ENCODE peak calls at places on chromosome 1, in eight cellular contexts. R is OCI-LY7, V is sigmoid colon, U is A549, N is RWPE1, W is psoas muscle, S is colonic mucosa, X is HCT116. Z is an unnamed sample.

GRCh38 chr1:164320780-164321683 is 238.0 kb upstream of the PBX1 start:
- DNase-seq in R (no peak), V (peak), U (no peak), N (no peak), W (peak), S (peak), X (no peak), Z (peak)

GRCh38 chr1:92291372-92291999 is 7.3 kb downstream of the GLMN start:
- DNase-seq in R (peak), V (no peak), U (peak), N (peak), W (no peak), S (no peak), X (peak), Z (no peak)

GRCh38 chr1:43121251-43121650 is 50.8 kb downstream of the EBNA1BP2 start:
- DNase-seq in R (no peak), V (no peak), U (no peak), N (peak), W (no peak), S (no peak), X (no peak), Z (no peak)

GRCh38 chr1:245704765-245705164 is 550.0 kb downstream of the KIF26B start:
- DNase-seq in R (no peak), V (no peak), U (no peak), N (peak), W (no peak), S (no peak), X (no peak), Z (no peak)

GRCh38 chr1:228340686-228341449 is 65.8 kb downstream of the TRIM11 start:
- DNase-seq in R (peak), V (peak), U (no peak), N (no peak), W (peak), S (no peak), X (no peak), Z (no peak)

GRCh38 chr1:43545686-43546387 is 15.2 kb downstream of the PTPRF start:
- DNase-seq in R (no peak), V (no peak), U (peak), N (peak), W (peak), S (peak), X (no peak), Z (peak)

GRCh38 chr1:226763741-226764264 is 24.7 kb upstream of the ITPKB start:
- DNase-seq in R (peak), V (no peak), U (peak), N (peak), W (no peak), S (no peak), X (no peak), Z (no peak)

GRCh38 chr1:24098907-24099637 is 12.9 kb downstream of the MYOM3 start:
- DNase-seq in R (no peak), V (no peak), U (no peak), N (no peak), W (no peak), S (no peak), X (no peak), Z (no peak)

GRCh38 chr1:19154876-19155275 is 55.2 kb downstream of the UBR4 start:
- DNase-seq in R (no peak), V (no peak), U (no peak), N (no peak), W (no peak), S (no peak), X (no peak), Z (no peak)

GRCh38 chr1:34928066-34928864 is 1.2 kb downstream of the DLGAP3 start:
- DNase-seq in R (no peak), V (no peak), U (no peak), N (no peak), W (no peak), S (peak), X (no peak), Z (no peak)

GRCh38 chr1:75471245-75471644 is 139.7 kb downstream of the SLC44A5 start:
- DNase-seq in R (no peak), V (no peak), U (no peak), N (no peak), W (no peak), S (no peak), X (no peak), Z (no peak)

GRCh38 chr1:58922302-58923089 is 138.6 kb upstream of the JUN start:
- DNase-seq in R (no peak), V (peak), U (no peak), N (peak), W (peak), S (peak), X (no peak), Z (peak)

GRCh38 chr1:89587728-89588127 is 45.2 kb upstream of the LRRC8C start:
- DNase-seq in R (no peak), V (no peak), U (no peak), N (no peak), W (no peak), S (no peak), X (no peak), Z (no peak)

GRCh38 chr1:150566589-150567340 is 12.6 kb downstream of the MCL1 start:
- DNase-seq in R (no peak), V (peak), U (no peak), N (no peak), W (no peak), S (no peak), X (no peak), Z (peak)

GRCh38 chr1:43052322-43052721 is 93.7 kb upstream of the SLC2A1 start:
- DNase-seq in R (no peak), V (no peak), U (no peak), N (no peak), W (no peak), S (no peak), X (no peak), Z (no peak)

GRCh38 chr1:202590119-202590518 is 120.1 kb downstream of the SYT2 start:
- DNase-seq in R (no peak), V (no peak), U (no peak), N (no peak), W (no peak), S (no peak), X (no peak), Z (no peak)

GRCh38 chr1:174225499-174226204 is 66.3 kb downstream of the RABGAP1L start:
- DNase-seq in R (no peak), V (no peak), U (no peak), N (no peak), W (no peak), S (no peak), X (no peak), Z (no peak)

GRCh38 chr1:9317591-9318331 is 25.1 kb downstream of the SPSB1 start:
- DNase-seq in R (no peak), V (peak), U (peak), N (peak), W (peak), S (no peak), X (no peak), Z (no peak)

GRCh38 chr1:179714623-179715022 is 28.5 kb upstream of the FAM163A start:
- DNase-seq in R (no peak), V (no peak), U (no peak), N (no peak), W (no peak), S (no peak), X (no peak), Z (no peak)

GRCh38 chr1:234541281-234541975 is 62.4 kb upstream of the TARBP1 start:
- DNase-seq in R (no peak), V (peak), U (peak), N (peak), W (no peak), S (no peak), X (no peak), Z (no peak)

GRCh38 chr1:212098340-212098739 is 62.8 kb downstream of the DTL start:
- DNase-seq in R (no peak), V (no peak), U (no peak), N (no peak), W (no peak), S (no peak), X (no peak), Z (no peak)

GRCh38 chr1:186802388-186802787 is 26.4 kb upstream of the PLA2G4A start:
- DNase-seq in R (no peak), V (no peak), U (no peak), N (no peak), W (no peak), S (no peak), X (no peak), Z (no peak)

GRCh38 chr1:186804669-186805068 is 24.1 kb upstream of the PLA2G4A start:
- DNase-seq in R (no peak), V (no peak), U (no peak), N (no peak), W (no peak), S (no peak), X (no peak), Z (no peak)

GRCh38 chr1:186811892-186812291 is 16.9 kb upstream of the PLA2G4A start:
- DNase-seq in R (no peak), V (no peak), U (no peak), N (no peak), W (no peak), S (no peak), X (no peak), Z (no peak)

GRCh38 chr1:186807162-186807561 is 21.6 kb upstream of the PLA2G4A start:
- DNase-seq in R (no peak), V (no peak), U (no peak), N (no peak), W (no peak), S (no peak), X (no peak), Z (no peak)

GRCh38 chr1:186806477-186806876 is 22.3 kb upstream of the PLA2G4A start:
- DNase-seq in R (no peak), V (no peak), U (peak), N (peak), W (no peak), S (no peak), X (peak), Z (no peak)
- TF ChIP-seq CTCF in R (peak), V (no peak), U (peak), N (peak), W (no peak), S (no peak), X (peak), Z (peak)

GRCh38 chr1:166858726-166859419 is 17.2 kb downstream of the TADA1 start:
- DNase-seq in R (no peak), V (no peak), U (no peak), N (no peak), W (no peak), S (no peak), X (no peak), Z (no peak)
- H3K27ac ChIP-seq in R (no peak), V (no peak), U (no peak), N (no peak), W (no peak), S (no peak), X (no peak), Z (no peak)

GRCh38 chr1:117707371-117707770 is 101.5 kb downstream of the TENT5C start:
- DNase-seq in R (no peak), V (no peak), U (no peak), N (no peak), W (no peak), S (no peak), X (no peak), Z (no peak)

GRCh38 chr1:117709398-117709797 is 103.5 kb downstream of the TENT5C start:
- DNase-seq in R (no peak), V (no peak), U (no peak), N (no peak), W (no peak), S (no peak), X (no peak), Z (no peak)

GRCh38 chr1:117712598-117712997 is 106.8 kb downstream of the TENT5C start:
- DNase-seq in R (no peak), V (no peak), U (no peak), N (no peak), W (no peak), S (no peak), X (no peak), Z (no peak)

GRCh38 chr1:117708323-117709288 is 102.8 kb downstream of the TENT5C start:
- DNase-seq in R (no peak), V (no peak), U (no peak), N (no peak), W (no peak), S (no peak), X (no peak), Z (no peak)

GRCh38 chr1:117710710-117711109 is 104.9 kb downstream of the TENT5C start:
- DNase-seq in R (peak), V (no peak), U (no peak), N (no peak), W (no peak), S (no peak), X (no peak), Z (no peak)
- TF ChIP-seq CTCF in R (peak), V (no peak), U (peak), N (no peak), W (no peak), S (no peak), X (peak), Z (no peak)

DNA sequence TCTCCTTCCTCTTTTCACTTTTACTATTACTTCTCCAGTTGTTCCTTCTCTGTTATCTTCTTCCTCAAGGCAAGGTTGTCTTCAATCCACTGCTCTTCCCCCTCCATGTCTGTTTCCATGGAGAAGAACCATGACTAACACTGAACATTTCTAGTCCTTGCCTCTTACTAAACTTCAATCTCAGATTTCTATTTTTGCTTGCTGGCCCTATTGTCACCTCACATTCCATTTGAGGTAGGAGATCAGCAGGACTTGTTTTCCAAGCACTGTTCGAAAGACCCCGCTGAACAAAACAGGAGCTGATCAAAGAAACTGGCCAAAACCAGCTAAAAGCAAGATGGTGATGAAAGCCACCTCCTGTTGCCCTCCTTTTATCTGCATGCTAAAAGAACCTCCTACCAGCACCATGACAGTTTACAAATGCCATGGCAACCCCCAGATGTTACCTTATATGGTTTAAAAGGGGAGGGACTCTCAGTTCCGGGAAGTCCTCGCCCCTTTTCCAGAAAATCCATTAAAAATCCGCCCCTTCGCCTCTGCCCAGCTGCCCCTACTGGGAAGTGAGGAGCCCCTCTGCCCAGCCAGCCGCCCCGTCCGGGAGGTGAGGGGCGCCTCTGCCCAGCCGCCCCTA is 22.6 kb downstream of the GON4L start:
- DNase-seq in R (no peak), V (no peak), U (peak), N (no peak), W (no peak), S (no peak), X (no peak), Z (no peak)
- H3K27ac ChIP-seq in R (peak), V (no peak), U (no peak), N (no peak), W (no peak), S (no peak), X (no peak), Z (no peak)

GRCh38 chr1:99306056-99306455 is 41.8 kb downstream of the PLPPR4 start:
- DNase-seq in R (no peak), V (no peak), U (no peak), N (no peak), W (no peak), S (no peak), X (no peak), Z (no peak)

GRCh38 chr1:99304725-99305282 is 40.5 kb downstream of the PLPPR4 start:
- DNase-seq in R (no peak), V (no peak), U (no peak), N (no peak), W (no peak), S (no peak), X (no peak), Z (no peak)

GRCh38 chr1:99305626-99306025 is 41.3 kb downstream of the PLPPR4 start:
- DNase-seq in R (no peak), V (no peak), U (no peak), N (no peak), W (no peak), S (no peak), X (no peak), Z (no peak)

DNA sequence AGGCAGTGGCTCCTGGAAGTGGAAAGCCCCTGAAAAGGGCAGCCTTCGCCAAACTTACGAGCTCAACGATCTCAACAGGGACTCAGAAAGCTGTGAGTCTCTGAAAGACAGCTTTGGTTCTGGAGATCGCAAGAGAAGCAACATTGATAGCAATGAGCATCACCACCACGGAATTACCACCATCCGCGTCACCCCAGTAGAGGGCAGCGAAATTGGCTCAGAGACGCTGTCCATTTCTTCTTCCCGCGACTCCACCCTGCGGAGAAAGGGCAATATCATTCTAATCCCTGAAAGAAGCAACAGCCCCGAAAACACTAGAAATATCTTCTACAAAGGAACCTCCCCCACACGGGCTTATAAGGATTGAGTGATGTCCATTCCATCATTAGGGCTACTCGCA is 42.4 kb downstream of the PLPPR4 start:
- DNase-seq in R (no peak), V (no peak), U (no peak), N (no peak), W (no peak), S (no peak), X (no peak), Z (no peak)
- TF ChIP-seq CTCF in R (no peak), V (no peak), U (no peak), N (no peak), W (no peak), S (no peak), X (peak), Z (no peak)

Z was measured in upper lobe of right lung.